ENCODE peak calls at places on chromosome 5, in six cellular contexts. One of them, this sample, is unnamed.
A peak's percentile ranks its signal among the peaks of the same experiment; 100 is the strongest.

GRCh38 chr5:108818613-108819272 is 71.0 kb downstream of the FER start:
- DNase-seq in retina: no peak
- DNase-seq in Kasumi-1: peak; percentile 6
- DNase-seq in fibroblast of mammary gland: peak; percentile 61
- DNase-seq in stimulated activated CD4-positive, alpha-beta T cell treated with anti-CD3 and anti-CD28 coated beads, TNF-alpha, amount 100 ng/mL, for 4 hours: no peak
- DNase-seq in iris pigment epithelial cell: peak; percentile 80
- DNase-seq in this sample: peak; percentile 54

GRCh38 chr5:170606939-170607338 is 103.1 kb downstream of the KCNIP1 start:
- DNase-seq in retina: peak; percentile 60
- DNase-seq in Kasumi-1: no peak
- DNase-seq in fibroblast of mammary gland: no peak
- DNase-seq in stimulated activated CD4-positive, alpha-beta T cell treated with anti-CD3 and anti-CD28 coated beads, TNF-alpha, amount 100 ng/mL, for 4 hours: no peak
- DNase-seq in iris pigment epithelial cell: no peak
- DNase-seq in this sample: no peak

GRCh38 chr5:135944967-135945560 is 9.7 kb downstream of the LECT2 start:
- DNase-seq in retina: peak; percentile 46
- DNase-seq in Kasumi-1: peak; percentile 75
- DNase-seq in fibroblast of mammary gland: peak; percentile 90
- DNase-seq in stimulated activated CD4-positive, alpha-beta T cell treated with anti-CD3 and anti-CD28 coated beads, TNF-alpha, amount 100 ng/mL, for 4 hours: no peak
- DNase-seq in iris pigment epithelial cell: peak; percentile 85
- DNase-seq in this sample: peak; percentile 81

GRCh38 chr5:103218164-103218563 is 40.4 kb upstream of the MACIR start:
- DNase-seq in retina: no peak
- DNase-seq in Kasumi-1: no peak
- DNase-seq in fibroblast of mammary gland: no peak
- DNase-seq in stimulated activated CD4-positive, alpha-beta T cell treated with anti-CD3 and anti-CD28 coated beads, TNF-alpha, amount 100 ng/mL, for 4 hours: no peak
- DNase-seq in iris pigment epithelial cell: peak; percentile 99
- DNase-seq in this sample: peak; percentile 89

GRCh38 chr5:137753227-137753985 is 757 bp downstream of the HNRNPA0 start:
- DNase-seq in retina: no peak
- DNase-seq in Kasumi-1: no peak
- DNase-seq in fibroblast of mammary gland: no peak
- DNase-seq in stimulated activated CD4-positive, alpha-beta T cell treated with anti-CD3 and anti-CD28 coated beads, TNF-alpha, amount 100 ng/mL, for 4 hours: no peak
- DNase-seq in iris pigment epithelial cell: no peak
- DNase-seq in this sample: peak; percentile 18

GRCh38 chr5:98497391-98497790 is 276.1 kb upstream of the RGMB start:
- DNase-seq in retina: no peak
- DNase-seq in Kasumi-1: no peak
- DNase-seq in fibroblast of mammary gland: no peak
- DNase-seq in stimulated activated CD4-positive, alpha-beta T cell treated with anti-CD3 and anti-CD28 coated beads, TNF-alpha, amount 100 ng/mL, for 4 hours: no peak
- DNase-seq in iris pigment epithelial cell: peak; percentile 33
- DNase-seq in this sample: peak; percentile 20

GRCh38 chr5:1274471-1274870 is 20.4 kb downstream of the TERT start:
- DNase-seq in retina: no peak
- DNase-seq in Kasumi-1: no peak
- DNase-seq in fibroblast of mammary gland: no peak
- DNase-seq in stimulated activated CD4-positive, alpha-beta T cell treated with anti-CD3 and anti-CD28 coated beads, TNF-alpha, amount 100 ng/mL, for 4 hours: no peak
- DNase-seq in iris pigment epithelial cell: no peak
- DNase-seq in this sample: no peak

GRCh38 chr5:37940931-37941623 is 101.2 kb upstream of the GDNF start:
- DNase-seq in retina: no peak
- DNase-seq in Kasumi-1: no peak
- DNase-seq in fibroblast of mammary gland: no peak
- DNase-seq in stimulated activated CD4-positive, alpha-beta T cell treated with anti-CD3 and anti-CD28 coated beads, TNF-alpha, amount 100 ng/mL, for 4 hours: no peak
- DNase-seq in iris pigment epithelial cell: no peak
- DNase-seq in this sample: peak; percentile 50

GRCh38 chr5:41763096-41763495 is 107.1 kb downstream of the OXCT1 start:
- DNase-seq in retina: no peak
- DNase-seq in Kasumi-1: no peak
- DNase-seq in fibroblast of mammary gland: peak; percentile 81
- DNase-seq in stimulated activated CD4-positive, alpha-beta T cell treated with anti-CD3 and anti-CD28 coated beads, TNF-alpha, amount 100 ng/mL, for 4 hours: no peak
- DNase-seq in iris pigment epithelial cell: peak; percentile 47
- DNase-seq in this sample: peak; percentile 83

GRCh38 chr5:10030219-10030831 is 219.4 kb downstream of the ATPSCKMT start:
- DNase-seq in retina: no peak
- DNase-seq in Kasumi-1: no peak
- DNase-seq in fibroblast of mammary gland: peak; percentile 18
- DNase-seq in stimulated activated CD4-positive, alpha-beta T cell treated with anti-CD3 and anti-CD28 coated beads, TNF-alpha, amount 100 ng/mL, for 4 hours: no peak
- DNase-seq in iris pigment epithelial cell: peak; percentile 58
- DNase-seq in this sample: peak; percentile 56

GRCh38 chr5:82664711-82665110 is 386.6 kb upstream of the RPS23 start:
- DNase-seq in retina: no peak
- DNase-seq in Kasumi-1: no peak
- DNase-seq in fibroblast of mammary gland: no peak
- DNase-seq in stimulated activated CD4-positive, alpha-beta T cell treated with anti-CD3 and anti-CD28 coated beads, TNF-alpha, amount 100 ng/mL, for 4 hours: no peak
- DNase-seq in iris pigment epithelial cell: no peak
- DNase-seq in this sample: no peak

GRCh38 chr5:109340351-109340750 is 69.4 kb downstream of the PJA2 start:
- DNase-seq in retina: no peak
- DNase-seq in Kasumi-1: no peak
- DNase-seq in fibroblast of mammary gland: no peak
- DNase-seq in stimulated activated CD4-positive, alpha-beta T cell treated with anti-CD3 and anti-CD28 coated beads, TNF-alpha, amount 100 ng/mL, for 4 hours: no peak
- DNase-seq in iris pigment epithelial cell: no peak
- DNase-seq in this sample: no peak

GRCh38 chr5:76716456-76717157 is 681 bp downstream of the F2R start:
- DNase-seq in retina: peak; percentile 73
- DNase-seq in Kasumi-1: peak; percentile 26
- DNase-seq in fibroblast of mammary gland: no peak
- DNase-seq in stimulated activated CD4-positive, alpha-beta T cell treated with anti-CD3 and anti-CD28 coated beads, TNF-alpha, amount 100 ng/mL, for 4 hours: no peak
- DNase-seq in iris pigment epithelial cell: no peak
- DNase-seq in this sample: peak; percentile 47

GRCh38 chr5:159094745-159095144 is 5.0 kb downstream of the EBF1 start:
- DNase-seq in retina: peak; percentile 57
- DNase-seq in Kasumi-1: no peak
- DNase-seq in fibroblast of mammary gland: peak; percentile 95
- DNase-seq in stimulated activated CD4-positive, alpha-beta T cell treated with anti-CD3 and anti-CD28 coated beads, TNF-alpha, amount 100 ng/mL, for 4 hours: no peak
- DNase-seq in iris pigment epithelial cell: peak; percentile 71
- DNase-seq in this sample: peak; percentile 60

GRCh38 chr5:179166886-179167841 is 107.0 kb downstream of the ZNF354C start:
- DNase-seq in retina: peak; percentile 91
- DNase-seq in Kasumi-1: peak; percentile 55
- DNase-seq in fibroblast of mammary gland: peak; percentile 74
- DNase-seq in stimulated activated CD4-positive, alpha-beta T cell treated with anti-CD3 and anti-CD28 coated beads, TNF-alpha, amount 100 ng/mL, for 4 hours: peak; percentile 58
- DNase-seq in iris pigment epithelial cell: peak; percentile 19
- DNase-seq in this sample: peak; percentile 5

GRCh38 chr5:131628990-131629389 is 6.0 kb downstream of the RAPGEF6 start:
- DNase-seq in retina: no peak
- DNase-seq in Kasumi-1: no peak
- DNase-seq in fibroblast of mammary gland: peak; percentile 82
- DNase-seq in stimulated activated CD4-positive, alpha-beta T cell treated with anti-CD3 and anti-CD28 coated beads, TNF-alpha, amount 100 ng/mL, for 4 hours: no peak
- DNase-seq in iris pigment epithelial cell: peak; percentile 68
- DNase-seq in this sample: peak; percentile 78

GRCh38 chr5:150245111-150245789 is 44.3 kb downstream of the CAMK2A start:
- DNase-seq in retina: no peak
- DNase-seq in Kasumi-1: no peak
- DNase-seq in fibroblast of mammary gland: peak; percentile 28
- DNase-seq in stimulated activated CD4-positive, alpha-beta T cell treated with anti-CD3 and anti-CD28 coated beads, TNF-alpha, amount 100 ng/mL, for 4 hours: no peak
- DNase-seq in iris pigment epithelial cell: no peak
- DNase-seq in this sample: no peak

GRCh38 chr5:86665984-86666760 is 48.4 kb downstream of the COX7C start:
- DNase-seq in retina: no peak
- DNase-seq in Kasumi-1: no peak
- DNase-seq in fibroblast of mammary gland: no peak
- DNase-seq in stimulated activated CD4-positive, alpha-beta T cell treated with anti-CD3 and anti-CD28 coated beads, TNF-alpha, amount 100 ng/mL, for 4 hours: no peak
- DNase-seq in iris pigment epithelial cell: no peak
- DNase-seq in this sample: no peak

GRCh38 chr5:33319841-33320240 is 120.9 kb upstream of the TARS1 start:
- DNase-seq in retina: no peak
- DNase-seq in Kasumi-1: peak; percentile 46
- DNase-seq in fibroblast of mammary gland: peak; percentile 88
- DNase-seq in stimulated activated CD4-positive, alpha-beta T cell treated with anti-CD3 and anti-CD28 coated beads, TNF-alpha, amount 100 ng/mL, for 4 hours: no peak
- DNase-seq in iris pigment epithelial cell: peak; percentile 27
- DNase-seq in this sample: peak; percentile 26

GRCh38 chr5:14523243-14524034 is 58.2 kb upstream of the OTULINL start:
- DNase-seq in retina: no peak
- DNase-seq in Kasumi-1: no peak
- DNase-seq in fibroblast of mammary gland: no peak
- DNase-seq in stimulated activated CD4-positive, alpha-beta T cell treated with anti-CD3 and anti-CD28 coated beads, TNF-alpha, amount 100 ng/mL, for 4 hours: no peak
- DNase-seq in iris pigment epithelial cell: no peak
- DNase-seq in this sample: no peak

GRCh38 chr5:135355182-135355581 is 43.8 kb downstream of the MACROH2A1 start:
- DNase-seq in retina: no peak
- DNase-seq in Kasumi-1: no peak
- DNase-seq in fibroblast of mammary gland: peak; percentile 57
- DNase-seq in stimulated activated CD4-positive, alpha-beta T cell treated with anti-CD3 and anti-CD28 coated beads, TNF-alpha, amount 100 ng/mL, for 4 hours: no peak
- DNase-seq in iris pigment epithelial cell: no peak
- DNase-seq in this sample: no peak

GRCh38 chr5:134371834-134372340 is 518 bp downstream of the UBE2B start:
- DNase-seq in retina: peak; percentile 88
- DNase-seq in Kasumi-1: peak; percentile 68
- DNase-seq in fibroblast of mammary gland: peak; percentile 44
- DNase-seq in stimulated activated CD4-positive, alpha-beta T cell treated with anti-CD3 and anti-CD28 coated beads, TNF-alpha, amount 100 ng/mL, for 4 hours: peak; percentile 23
- DNase-seq in iris pigment epithelial cell: peak; percentile 42
- DNase-seq in this sample: peak; percentile 69

GRCh38 chr5:141382469-141383294 is at the start of gene PCDHGA7:
- DNase-seq in retina: no peak
- DNase-seq in Kasumi-1: no peak
- DNase-seq in fibroblast of mammary gland: peak; percentile 54
- DNase-seq in stimulated activated CD4-positive, alpha-beta T cell treated with anti-CD3 and anti-CD28 coated beads, TNF-alpha, amount 100 ng/mL, for 4 hours: no peak
- DNase-seq in iris pigment epithelial cell: peak; percentile 53
- DNase-seq in this sample: no peak

GRCh38 chr5:115396698-115397097 is 100.2 kb upstream of the CCDC112 start:
- DNase-seq in retina: no peak
- DNase-seq in Kasumi-1: no peak
- DNase-seq in fibroblast of mammary gland: no peak
- DNase-seq in stimulated activated CD4-positive, alpha-beta T cell treated with anti-CD3 and anti-CD28 coated beads, TNF-alpha, amount 100 ng/mL, for 4 hours: no peak
- DNase-seq in iris pigment epithelial cell: no peak
- DNase-seq in this sample: peak; percentile 80

GRCh38 chr5:140251527-140251973 is 51.4 kb downstream of the PFDN1 start:
- DNase-seq in retina: no peak
- DNase-seq in Kasumi-1: peak; percentile 94
- DNase-seq in fibroblast of mammary gland: peak; percentile 87
- DNase-seq in stimulated activated CD4-positive, alpha-beta T cell treated with anti-CD3 and anti-CD28 coated beads, TNF-alpha, amount 100 ng/mL, for 4 hours: no peak
- DNase-seq in iris pigment epithelial cell: peak; percentile 93
- DNase-seq in this sample: peak; percentile 99

GRCh38 chr5:138408023-138408422 is 30.8 kb upstream of the REEP2 start:
- DNase-seq in retina: no peak
- DNase-seq in Kasumi-1: no peak
- DNase-seq in fibroblast of mammary gland: no peak
- DNase-seq in stimulated activated CD4-positive, alpha-beta T cell treated with anti-CD3 and anti-CD28 coated beads, TNF-alpha, amount 100 ng/mL, for 4 hours: no peak
- DNase-seq in iris pigment epithelial cell: peak; percentile 7
- DNase-seq in this sample: no peak

GRCh38 chr5:72388652-72389051 is 68.5 kb downstream of the PTCD2 start:
- DNase-seq in retina: no peak
- DNase-seq in Kasumi-1: no peak
- DNase-seq in fibroblast of mammary gland: peak; percentile 71
- DNase-seq in stimulated activated CD4-positive, alpha-beta T cell treated with anti-CD3 and anti-CD28 coated beads, TNF-alpha, amount 100 ng/mL, for 4 hours: no peak
- DNase-seq in iris pigment epithelial cell: peak; percentile 51
- DNase-seq in this sample: peak; percentile 39

GRCh38 chr5:141753971-141754713 is 72.1 kb upstream of the ARAP3 start:
- DNase-seq in retina: no peak
- DNase-seq in Kasumi-1: peak; percentile 55
- DNase-seq in fibroblast of mammary gland: peak; percentile 35
- DNase-seq in stimulated activated CD4-positive, alpha-beta T cell treated with anti-CD3 and anti-CD28 coated beads, TNF-alpha, amount 100 ng/mL, for 4 hours: no peak
- DNase-seq in iris pigment epithelial cell: peak; percentile 32
- DNase-seq in this sample: peak; percentile 53

GRCh38 chr5:124527220-124527991 is 219.0 kb downstream of the ZNF608 start:
- DNase-seq in retina: no peak
- DNase-seq in Kasumi-1: no peak
- DNase-seq in fibroblast of mammary gland: peak; percentile 49
- DNase-seq in stimulated activated CD4-positive, alpha-beta T cell treated with anti-CD3 and anti-CD28 coated beads, TNF-alpha, amount 100 ng/mL, for 4 hours: no peak
- DNase-seq in iris pigment epithelial cell: no peak
- DNase-seq in this sample: peak; percentile 36

GRCh38 chr5:107468286-107468685 is 202.5 kb downstream of the EFNA5 start:
- DNase-seq in retina: no peak
- DNase-seq in Kasumi-1: no peak
- DNase-seq in fibroblast of mammary gland: no peak
- DNase-seq in stimulated activated CD4-positive, alpha-beta T cell treated with anti-CD3 and anti-CD28 coated beads, TNF-alpha, amount 100 ng/mL, for 4 hours: no peak
- DNase-seq in iris pigment epithelial cell: peak; percentile 36
- DNase-seq in this sample: peak; percentile 6

GRCh38 chr5:176552332-176552731 is 3.2 kb downstream of the CDHR2 start:
- DNase-seq in retina: no peak
- DNase-seq in Kasumi-1: no peak
- DNase-seq in fibroblast of mammary gland: no peak
- DNase-seq in stimulated activated CD4-positive, alpha-beta T cell treated with anti-CD3 and anti-CD28 coated beads, TNF-alpha, amount 100 ng/mL, for 4 hours: no peak
- DNase-seq in iris pigment epithelial cell: no peak
- DNase-seq in this sample: no peak

GRCh38 chr5:98564836-98565235 is 208.6 kb upstream of the RGMB start:
- DNase-seq in retina: no peak
- DNase-seq in Kasumi-1: no peak
- DNase-seq in fibroblast of mammary gland: peak; percentile 31
- DNase-seq in stimulated activated CD4-positive, alpha-beta T cell treated with anti-CD3 and anti-CD28 coated beads, TNF-alpha, amount 100 ng/mL, for 4 hours: no peak
- DNase-seq in iris pigment epithelial cell: peak; percentile 75
- DNase-seq in this sample: no peak

GRCh38 chr5:119327018-119327417 is 28.8 kb upstream of the TNFAIP8 start:
- DNase-seq in retina: no peak
- DNase-seq in Kasumi-1: no peak
- DNase-seq in fibroblast of mammary gland: peak; percentile 76
- DNase-seq in stimulated activated CD4-positive, alpha-beta T cell treated with anti-CD3 and anti-CD28 coated beads, TNF-alpha, amount 100 ng/mL, for 4 hours: no peak
- DNase-seq in iris pigment epithelial cell: peak; percentile 51
- DNase-seq in this sample: no peak

GRCh38 chr5:136012041-136012804 is 16.6 kb upstream of the TGFBI start:
- DNase-seq in retina: no peak
- DNase-seq in Kasumi-1: peak; percentile 77
- DNase-seq in fibroblast of mammary gland: peak; percentile 49
- DNase-seq in stimulated activated CD4-positive, alpha-beta T cell treated with anti-CD3 and anti-CD28 coated beads, TNF-alpha, amount 100 ng/mL, for 4 hours: no peak
- DNase-seq in iris pigment epithelial cell: peak; percentile 83
- DNase-seq in this sample: peak; percentile 61

GRCh38 chr5:15834596-15835245 is 334.7 kb downstream of the FBXL7 start:
- DNase-seq in retina: no peak
- DNase-seq in Kasumi-1: no peak
- DNase-seq in fibroblast of mammary gland: peak; percentile 88
- DNase-seq in stimulated activated CD4-positive, alpha-beta T cell treated with anti-CD3 and anti-CD28 coated beads, TNF-alpha, amount 100 ng/mL, for 4 hours: no peak
- DNase-seq in iris pigment epithelial cell: peak; percentile 90
- DNase-seq in this sample: peak; percentile 80

GRCh38 chr5:68419637-68420452 is 204.3 kb downstream of the PIK3R1 start:
- DNase-seq in retina: peak; percentile 35
- DNase-seq in Kasumi-1: no peak
- DNase-seq in fibroblast of mammary gland: peak; percentile 88
- DNase-seq in stimulated activated CD4-positive, alpha-beta T cell treated with anti-CD3 and anti-CD28 coated beads, TNF-alpha, amount 100 ng/mL, for 4 hours: no peak
- DNase-seq in iris pigment epithelial cell: peak; percentile 23
- DNase-seq in this sample: no peak

GRCh38 chr5:220008-220407 is 1.9 kb downstream of the SDHA start:
- DNase-seq in retina: no peak
- DNase-seq in Kasumi-1: no peak
- DNase-seq in fibroblast of mammary gland: peak; percentile 22
- DNase-seq in stimulated activated CD4-positive, alpha-beta T cell treated with anti-CD3 and anti-CD28 coated beads, TNF-alpha, amount 100 ng/mL, for 4 hours: no peak
- DNase-seq in iris pigment epithelial cell: no peak
- DNase-seq in this sample: no peak

GRCh38 chr5:55597014-55597981 is 62.5 kb upstream of the PLPP1 start:
- DNase-seq in retina: no peak
- DNase-seq in Kasumi-1: no peak
- DNase-seq in fibroblast of mammary gland: peak; percentile 92
- DNase-seq in stimulated activated CD4-positive, alpha-beta T cell treated with anti-CD3 and anti-CD28 coated beads, TNF-alpha, amount 100 ng/mL, for 4 hours: no peak
- DNase-seq in iris pigment epithelial cell: no peak
- DNase-seq in this sample: peak; percentile 95

GRCh38 chr5:142201471-142201887 is 92.9 kb downstream of the NDFIP1 start:
- DNase-seq in retina: no peak
- DNase-seq in Kasumi-1: no peak
- DNase-seq in fibroblast of mammary gland: peak; percentile 100
- DNase-seq in stimulated activated CD4-positive, alpha-beta T cell treated with anti-CD3 and anti-CD28 coated beads, TNF-alpha, amount 100 ng/mL, for 4 hours: no peak
- DNase-seq in iris pigment epithelial cell: peak; percentile 98
- DNase-seq in this sample: peak; percentile 96

This sample was measured in M059J.